ENCODE peak calls at places on chromosome 9, in four cellular contexts. H is DND-41; V is CD4-positive, CD25-positive, alpha-beta regulatory T cell; P is A549. A is an unnamed sample. For H3K4me1, the result is how much of the 10 kb centered on the place peaks cover.

GRCh38 chr9:121240394-121241145 is 27.4 kb upstream of the GSN start:
- DNase-seq in H (no peak), V (no peak), P (no peak), A (no peak)

GRCh38 chr9:128113526-128114325 is 13.8 kb downstream of the PTGES2 start:
- DNase-seq in H (no peak), V (no peak), P (no peak), A (no peak)

GRCh38 chr9:123355761-123356520 is at the start of gene CRB2:
- DNase-seq in H (no peak), V (no peak), P (no peak), A (no peak)

GRCh38 chr9:38107405-38107804 is 38.4 kb upstream of the SHB start:
- DNase-seq in H (no peak), V (no peak), P (no peak), A (no peak)

GRCh38 chr9:131025953-131026858 is 17.2 kb downstream of the LAMC3 start:
- DNase-seq in H (no peak), V (no peak), P (no peak), A (no peak)

GRCh38 chr9:121773954-121774714 is 122.7 kb downstream of the DAB2IP start:
- DNase-seq in H (no peak), V (no peak), P (no peak), A (no peak)

GRCh38 chr9:118170032-118170955 is 466.1 kb downstream of the TLR4 start:
- DNase-seq in H (peak), V (no peak), P (peak), A (no peak)

GRCh38 chr9:97773091-97773490 is 76.0 kb upstream of the XPA start:
- DNase-seq in H (no peak), V (no peak), P (no peak), A (no peak)

GRCh38 chr9:104885818-104886709 is 41.9 kb downstream of the ABCA1 start:
- DNase-seq in H (no peak), V (no peak), P (no peak), A (no peak)

GRCh38 chr9:20634895-20635294 is 12.6 kb upstream of the MLLT3 start:
- DNase-seq in H (no peak), V (no peak), P (no peak), A (no peak)

GRCh38 chr9:113594484-113595299 is 131.2 kb downstream of the RGS3 start:
- DNase-seq in H (no peak), V (no peak), P (no peak), A (peak)

GRCh38 chr9:31916591-31917223 is 467.7 kb upstream of the ACO1 start:
- DNase-seq in H (no peak), V (no peak), P (no peak), A (no peak)

GRCh38 chr9:105993051-105993854 is 298.9 kb downstream of the TMEM38B start:
- DNase-seq in H (no peak), V (no peak), P (no peak), A (no peak)

GRCh38 chr9:82168585-82168984 is 180.0 kb downstream of the SPATA31D1 start:
- DNase-seq in H (no peak), V (no peak), P (no peak), A (no peak)

GRCh38 chr9:106859957-106860715 is 2.8 kb upstream of the ZNF462 start:
- DNase-seq in H (no peak), V (no peak), P (peak), A (no peak)

GRCh38 chr9:4575997-4576396 is 85.7 kb downstream of the SLC1A1 start:
- DNase-seq in H (no peak), V (no peak), P (no peak), A (no peak)

GRCh38 chr9:127113540-127113928 is 8.9 kb downstream of the ANGPTL2 start:
- DNase-seq in H (no peak), V (no peak), P (no peak), A (no peak)

GRCh38 chr9:113274474-113275146 is 762 bp downstream of the CDC26 start:
- DNase-seq in H (peak), V (peak), P (peak), A (peak)

GRCh38 chr9:133589454-133590227 is 19.5 kb downstream of the FAM163B start:
- DNase-seq in H (peak), V (peak), P (no peak), A (peak)

GRCh38 chr9:93089481-93089991 is 6.5 kb upstream of the CARD19 start:
- DNase-seq in H (no peak), V (no peak), P (no peak), A (no peak)

GRCh38 chr9:131406567-131407436 is 12.9 kb downstream of the PRRC2B start:
- DNase-seq in H (no peak), V (peak), P (no peak), A (no peak)

GRCh38 chr9:137218754-137219271 is 3.2 kb downstream of the RNF208 start:
- DNase-seq in H (no peak), V (no peak), P (peak), A (no peak)

GRCh38 chr9:133003671-133004090 is 25.2 kb downstream of the GFI1B start:
- DNase-seq in H (no peak), V (no peak), P (no peak), A (no peak)

GRCh38 chr9:32603914-32604852 is 31.2 kb upstream of the NDUFB6 start:
- DNase-seq in H (no peak), V (no peak), P (peak), A (no peak)

GRCh38 chr9:115035872-115036612 is 81.9 kb downstream of the TNC start:
- DNase-seq in H (no peak), V (peak), P (no peak), A (no peak)

GRCh38 chr9:123027517-123027916 is 6.0 kb upstream of the GPR21 start:
- DNase-seq in H (no peak), V (no peak), P (no peak), A (no peak)

GRCh38 chr9:86690034-86690433 is 257.3 kb downstream of the GAS1 start:
- DNase-seq in H (no peak), V (no peak), P (no peak), A (no peak)

GRCh38 chr9:112120471-112120925 is 54.6 kb downstream of the SUSD1 start:
- DNase-seq in H (no peak), V (no peak), P (no peak), A (no peak)

GRCh38 chr9:112121633-112122032 is 53.5 kb downstream of the SUSD1 start:
- DNase-seq in H (no peak), V (no peak), P (no peak), A (no peak)

GRCh38 chr9:112120046-112120373 is 55.1 kb downstream of the SUSD1 start:
- DNase-seq in H (no peak), V (no peak), P (no peak), A (no peak)

GRCh38 chr9:112115955-112116354 is 59.1 kb downstream of the SUSD1 start:
- DNase-seq in H (no peak), V (no peak), P (no peak), A (no peak)

GRCh38 chr9:112119225-112120045 is 55.7 kb downstream of the SUSD1 start:
- DNase-seq in H (no peak), V (no peak), P (peak), A (no peak)
- H3K4me3 ChIP-seq in H (no peak), V (no peak), P (no peak), A (no peak)

DNA sequence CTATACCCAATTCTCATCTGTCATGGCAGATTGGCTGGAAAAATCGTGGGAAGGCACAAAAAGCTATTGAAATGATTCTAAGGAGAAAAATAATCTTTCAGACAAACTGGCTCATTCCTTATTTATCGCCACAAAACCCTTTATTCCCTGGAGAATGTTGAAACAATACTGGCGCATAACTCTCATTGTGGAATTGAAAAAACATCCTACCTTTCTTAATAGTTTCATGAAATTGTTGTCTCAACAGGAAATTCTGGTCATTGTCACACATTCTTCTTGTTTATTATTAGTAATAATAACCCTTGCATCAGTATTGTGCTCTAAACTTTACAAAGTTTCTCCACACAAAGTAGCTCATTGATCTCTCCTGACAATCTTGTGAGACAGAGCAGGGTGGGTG is 48.9 kb upstream of the COL15A1 start:
- DNase-seq in H (no peak), V (no peak), P (no peak), A (no peak)
- H3K4me1 ChIP-seq in H (under half), V (under half), P (under half), A (under half)

DNA sequence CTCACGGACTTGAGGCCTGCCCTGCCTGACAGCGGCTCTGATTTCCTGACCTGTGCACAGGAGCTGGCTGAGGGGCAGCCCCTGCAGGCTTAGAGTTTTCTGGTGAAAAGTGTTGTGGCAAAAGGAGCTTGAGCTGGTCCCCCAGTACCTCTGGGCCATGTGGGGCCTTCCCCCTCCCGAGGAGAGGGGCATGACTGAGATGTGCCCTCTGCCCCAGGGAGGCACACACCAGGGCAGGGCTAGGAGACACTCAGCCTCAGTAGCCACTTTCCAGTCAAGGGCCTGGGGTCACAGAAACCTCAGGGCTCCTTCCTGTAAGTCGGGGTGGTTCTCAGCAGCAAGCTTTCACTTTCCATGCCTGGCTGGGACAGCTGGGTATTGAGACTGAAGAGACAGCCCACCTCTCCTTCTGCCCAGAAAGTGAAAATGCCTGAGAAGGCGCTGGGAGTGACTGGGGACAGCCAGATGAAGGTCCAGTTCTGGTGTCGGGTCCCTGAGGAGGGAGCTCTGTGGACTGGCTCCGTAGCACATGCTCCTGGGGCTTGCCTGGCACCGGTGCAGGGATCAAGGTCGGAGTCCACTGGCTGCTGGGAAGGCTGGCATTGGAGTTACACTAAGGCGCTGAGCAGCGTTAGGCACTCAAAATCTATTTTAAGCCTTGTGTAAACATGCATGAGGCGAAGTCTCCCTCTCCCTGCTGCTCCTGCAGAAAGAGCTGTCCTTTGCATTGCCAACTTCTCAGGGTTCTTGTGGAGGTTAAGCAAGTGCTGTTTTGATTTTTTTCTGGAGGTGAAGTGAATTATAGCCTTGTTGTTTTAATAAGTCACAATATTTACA is 394.9 kb downstream of the GADD45G start:
- DNase-seq in H (peak), V (peak), P (peak), A (peak)
- H3K4me3 ChIP-seq in H (no peak), V (peak), P (peak), A (peak)

GRCh38 chr9:129311638-129312037 is 133.6 kb upstream of the IER5L start:
- DNase-seq in H (no peak), V (no peak), P (no peak), A (no peak)
- H3K4me1 ChIP-seq in H (under half), V (under half), P (under half), A (under half)